ENCODE peak calls at places on chromosomes 11 and 22, in four cellular contexts. V is uterus, F is fibroblast of lung, M is ascending aorta. I is an unnamed sample.

GRCh38 chr11:45204761-45205160 is 58.3 kb downstream of the PRDM11 start:
- DNase-seq in V (no peak), F (no peak), M (no peak), I (no peak)

GRCh38 chr11:2251138-2251537 is 19.2 kb downstream of the ASCL2 start:
- DNase-seq in V (no peak), F (no peak), M (no peak), I (no peak)

GRCh38 chr11:134119094-134119493 is 50.2 kb downstream of the JAM3 start:
- DNase-seq in V (no peak), F (peak), M (no peak), I (peak)

GRCh38 chr11:128205796-128206195 is 381.6 kb downstream of the ETS1 start:
- DNase-seq in V (no peak), F (no peak), M (no peak), I (no peak)

GRCh38 chr22:26893711-26894110 is 236.3 kb downstream of the MIAT start:
- DNase-seq in V (no peak), F (no peak), M (no peak), I (no peak)

GRCh38 chr22:24146791-24147353 is 34.4 kb upstream of the SUSD2 start:
- DNase-seq in V (peak), F (peak), M (peak), I (peak)

GRCh38 chr11:111982019-111982464 is 43.2 kb upstream of the DLAT start:
- DNase-seq in V (peak), F (peak), M (no peak), I (peak)

GRCh38 chr22:21455334-21456089 is 11.7 kb upstream of the TMEM191C start:
- DNase-seq in V (no peak), F (no peak), M (peak), I (no peak)

GRCh38 chr11:95450547-95451123 is 219.6 kb upstream of the SESN3 start:
- DNase-seq in V (no peak), F (peak), M (no peak), I (peak)

GRCh38 chr11:95254139-95254704 is 23.2 kb upstream of the SESN3 start:
- DNase-seq in V (peak), F (peak), M (peak), I (peak)

GRCh38 chr22:25489947-25490346 is 74.5 kb upstream of the GRK3 start:
- DNase-seq in V (no peak), F (no peak), M (no peak), I (no peak)

GRCh38 chr11:115872418-115872817 is 368.2 kb upstream of the CADM1 start:
- DNase-seq in V (no peak), F (no peak), M (no peak), I (no peak)

GRCh38 chr22:49306632-49306975 is 521.1 kb downstream of the BRD1 start:
- DNase-seq in V (no peak), F (no peak), M (peak), I (no peak)

GRCh38 chr11:61331636-61332035 is 1.3 kb downstream of the DDB1 start:
- DNase-seq in V (no peak), F (no peak), M (no peak), I (no peak)
- H3K4me3 ChIP-seq in V (peak), F (peak), M (peak), I (peak)

DNA sequence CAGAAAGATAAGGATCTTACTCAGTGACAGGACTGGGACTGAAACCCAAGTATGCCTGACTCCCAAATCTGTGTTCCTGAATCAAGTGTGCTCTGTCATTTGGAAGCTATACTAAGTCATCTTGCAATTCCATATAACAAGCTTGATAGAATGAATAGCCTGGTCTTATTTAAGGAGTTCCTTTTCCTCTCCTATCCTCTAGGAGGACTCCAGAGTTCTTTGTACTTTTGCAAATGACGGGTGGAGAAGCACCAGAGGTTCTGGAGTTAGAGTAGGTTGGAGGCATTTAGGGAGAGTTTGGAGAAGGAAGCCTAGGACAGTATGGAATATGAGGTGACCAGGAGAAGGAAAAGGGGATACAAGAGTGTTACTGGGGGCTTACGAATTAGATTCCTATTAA is 92.9 kb upstream of the RCN1 start:
- DNase-seq in V (no peak), F (no peak), M (no peak), I (no peak)
- TF ChIP-seq CTCF in V (no peak), F (no peak), M (no peak), I (no peak)

DNA sequence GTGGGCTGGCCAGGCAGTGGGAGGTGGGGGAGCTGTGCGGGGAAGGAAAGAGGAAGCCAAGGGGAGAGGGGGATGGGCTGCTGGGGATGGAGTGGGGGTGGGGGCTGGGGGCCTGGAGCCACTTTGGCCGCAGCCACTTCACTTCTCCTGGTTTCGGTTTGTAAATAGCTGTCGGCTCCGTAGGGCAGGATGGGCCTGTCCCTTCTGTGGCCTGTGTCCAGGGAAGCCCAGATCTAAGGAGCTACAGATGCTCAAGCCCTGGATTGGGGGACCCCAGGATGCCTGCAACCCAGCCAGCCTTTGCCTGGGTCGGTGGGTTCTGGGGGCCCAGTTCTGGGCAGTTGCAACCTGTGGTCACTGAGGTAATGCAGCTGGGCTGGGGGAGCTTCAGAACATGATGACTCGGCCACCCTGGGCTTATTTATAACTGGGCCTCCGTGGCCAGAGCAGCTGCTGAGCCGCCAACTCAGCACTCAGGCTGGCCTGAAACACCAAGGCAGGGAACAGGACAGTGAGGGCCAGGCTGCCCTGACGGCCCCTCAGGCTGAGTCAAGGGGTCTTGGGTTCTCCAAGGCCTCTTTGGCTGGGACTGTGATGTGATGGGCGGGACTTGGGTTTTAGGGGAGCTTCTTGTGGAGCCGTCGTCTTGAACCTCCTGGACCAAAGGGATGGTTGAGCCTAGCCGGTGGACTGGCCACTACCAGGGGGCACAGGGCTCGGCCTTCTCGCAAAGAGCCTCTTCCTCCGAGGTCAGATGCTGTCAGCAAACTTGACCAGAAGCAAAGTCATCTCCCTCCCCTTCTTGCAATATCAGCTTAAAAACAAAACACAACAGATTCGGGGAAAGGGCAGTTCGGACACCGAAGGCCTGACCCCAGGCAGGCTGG is 15.0 kb upstream of the SLC39A13 start:
- DNase-seq in V (no peak), F (peak), M (no peak), I (peak)
- H3K4me3 ChIP-seq in V (no peak), F (no peak), M (no peak), I (no peak)

DNA sequence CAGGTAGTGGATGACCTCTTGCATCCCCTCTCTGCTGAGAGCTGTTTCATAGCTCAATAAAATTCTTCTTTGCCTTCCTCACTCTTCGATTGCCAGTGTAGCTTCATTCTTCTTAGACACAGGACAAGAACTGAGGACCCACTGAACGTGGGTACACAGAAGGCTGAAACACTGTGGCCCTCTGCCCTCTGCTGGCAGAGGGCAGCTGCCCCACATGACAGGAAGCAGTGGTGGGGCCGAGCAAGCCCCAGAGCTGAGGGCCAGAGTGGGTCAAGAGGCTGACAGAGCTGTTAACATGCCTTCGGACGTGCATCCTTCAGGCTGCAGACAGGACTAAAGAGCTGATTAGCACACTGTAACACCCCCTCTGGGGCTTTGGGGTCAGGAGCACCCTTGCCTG is 15.6 kb downstream of the SMC1B start:
- DNase-seq in V (no peak), F (no peak), M (no peak), I (no peak)
- TF ChIP-seq CTCF in V (no peak), F (no peak), M (no peak), I (peak)

GRCh38 chr22:43535336-43535735 is 123.5 kb downstream of the MPPED1 start:
- DNase-seq in V (no peak), F (no peak), M (no peak), I (no peak)
- H3K4me3 ChIP-seq in V (no peak), F (no peak), M (no peak), I (no peak)

GRCh38 chr11:11624206-11624605 is 2.4 kb upstream of the GALNT18 start:
- DNase-seq in V (no peak), F (no peak), M (no peak), I (no peak)

GRCh38 chr11:11622772-11623531 is 1.1 kb upstream of the GALNT18 start:
- DNase-seq in V (no peak), F (no peak), M (no peak), I (no peak)

GRCh38 chr11:11620966-11621880 is 582 bp downstream of the GALNT18 start:
- DNase-seq in V (peak), F (peak), M (peak), I (peak)

GRCh38 chr11:11620251-11620965 is 1.4 kb downstream of the GALNT18 start:
- DNase-seq in V (peak), F (peak), M (peak), I (peak)

GRCh38 chr11:11621881-11622706 is at the start of gene GALNT18:
- DNase-seq in V (peak), F (peak), M (peak), I (peak)
- TF ChIP-seq CTCF in V (peak), F (peak), M (peak), I (peak)

GRCh38 chr11:124673333-124674167 is at the start of the genes SIAE and SPA17:
- DNase-seq in V (peak), F (peak), M (peak), I (peak)

GRCh38 chr11:124674168-124674517 is 439 bp downstream of the SPA17 start:
- DNase-seq in V (no peak), F (no peak), M (no peak), I (no peak)

GRCh38 chr11:124672531-124673215 is 866 bp downstream of the SIAE start:
- DNase-seq in V (no peak), F (no peak), M (no peak), I (no peak)

GRCh38 chr11:124676386-124676785 is 2.7 kb downstream of the SPA17 start:
- DNase-seq in V (no peak), F (peak), M (peak), I (no peak)

GRCh38 chr11:124674571-124674970 is 867 bp downstream of the SPA17 start:
- DNase-seq in V (no peak), F (no peak), M (no peak), I (no peak)
- H3K4me3 ChIP-seq in V (no peak), F (peak), M (peak), I (peak)

GRCh38 chr11:43708776-43709175 is 28.2 kb downstream of the HSD17B12 start:
- DNase-seq in V (no peak), F (peak), M (no peak), I (no peak)
- TF ChIP-seq CTCF in V (peak), F (no peak), M (peak), I (peak)

GRCh38 chr22:37169947-37170688 is 17.9 kb downstream of the C1QTNF6 start:
- DNase-seq in V (peak), F (no peak), M (peak), I (no peak)

GRCh38 chr22:37166675-37167066 is 17.0 kb upstream of the IL2RB start:
- DNase-seq in V (peak), F (peak), M (peak), I (peak)

GRCh38 chr22:37167176-37167980 is 17.7 kb upstream of the IL2RB start:
- DNase-seq in V (no peak), F (no peak), M (no peak), I (no peak)

GRCh38 chr22:37169412-37169811 is 18.6 kb downstream of the C1QTNF6 start:
- DNase-seq in V (peak), F (no peak), M (no peak), I (no peak)

GRCh38 chr22:37167981-37168647 is 18.4 kb upstream of the IL2RB start:
- DNase-seq in V (no peak), F (no peak), M (no peak), I (no peak)
- H3K4me3 ChIP-seq in V (no peak), F (no peak), M (no peak), I (no peak)